ENCODE peak calls at places on chromosomes 1 and 21, in six cellular contexts. D is activated naive CD8-positive, alpha-beta T cell treated with anti-CD3 and anti-CD28 coated beads, Interleukin-2, amount 50 U/mL, for 24 hours; J is activated naive CD4-positive, alpha-beta T cell treated with anti-CD3 and anti-CD28 coated beads for 36 hours; L is progenitor cell of endocrine pancreas; M is mucosa of gallbladder; K is heart left ventricle. R is an unnamed sample.

GRCh38 chr1:4027492-4028138 is 127.5 kb upstream of the C1orf174 start:
- DNase-seq in K (no peak), J (peak; percentile 22), D (peak; percentile 34), M (no peak), L (no peak), R (no peak)

GRCh38 chr1:112722601-112723510 is 7.7 kb upstream of the PPM1J start:
- DNase-seq in M (no peak), K (no peak), D (no peak), J (peak; percentile 44), L (no peak), R (no peak)

GRCh38 chr1:193437785-193438184 is 251.4 kb upstream of the B3GALT2 start:
- DNase-seq in L (no peak), J (no peak), D (no peak), M (no peak), K (no peak), R (peak; percentile 52)

GRCh38 chr21:39667353-39667891 is 54.7 kb downstream of the B3GALT5 start:
- DNase-seq in K (no peak), L (no peak), D (no peak), M (no peak), J (no peak), R (no peak)

GRCh38 chr1:170694172-170694926 is 30.4 kb downstream of the PRRX1 start:
- DNase-seq in K (no peak), M (no peak), D (no peak), J (no peak), L (no peak), R (no peak)

GRCh38 chr1:35573198-35573775 is at the start of gene TFAP2E:
- DNase-seq in J (no peak), D (no peak), M (no peak), K (no peak), L (no peak), R (peak; percentile 92)

GRCh38 chr21:46515109-46515508 is 56.4 kb downstream of the DIP2A start:
- DNase-seq in J (peak; percentile 27), D (no peak), M (peak; percentile 46), L (no peak), K (peak; percentile 40), R (no peak)

GRCh38 chr21:43644609-43645008 is 14.7 kb downstream of the HSF2BP start:
- DNase-seq in K (no peak), L (no peak), D (no peak), J (no peak), M (no peak), R (no peak)

GRCh38 chr1:204652556-204652955 is 33.0 kb downstream of the LRRN2 start:
- DNase-seq in D (no peak), J (no peak), M (no peak), L (no peak), K (no peak), R (peak; percentile 15)

GRCh38 chr1:44417351-44418021 is 12.4 kb downstream of the RNF220 start:
- DNase-seq in M (no peak), J (peak; percentile 13), D (peak; percentile 7), K (peak; percentile 22), L (peak; percentile 43), R (no peak)

GRCh38 chr1:53637726-53638640 is 101.0 kb downstream of the GLIS1 start:
- DNase-seq in M (no peak), J (no peak), K (no peak), D (no peak), L (no peak), R (no peak)

GRCh38 chr1:26853156-26853555 is 9.8 kb upstream of the SFN start:
- DNase-seq in M (peak; percentile 85), L (peak; percentile 84), J (peak; percentile 88), D (peak; percentile 85), K (peak; percentile 81), R (peak; percentile 87)

GRCh38 chr1:151166506-151166956 is 587 bp downstream of the SCNM1 start:
- DNase-seq in D (no peak), L (no peak), K (no peak), J (peak; percentile 16), M (no peak), R (peak; percentile 30)

GRCh38 chr1:115478933-115479551 is 141.0 kb upstream of the NGF start:
- DNase-seq in D (no peak), L (no peak), J (no peak), K (no peak), M (peak; percentile 20), R (no peak)

GRCh38 chr21:34074283-34075098 is 1.1 kb downstream of the MRPS6 start:
- DNase-seq in M (no peak), D (no peak), K (no peak), J (peak; percentile 24), L (no peak), R (no peak)

GRCh38 chr1:207241164-207241934 is 80.1 kb upstream of the CD55 start:
- DNase-seq in K (no peak), J (no peak), M (no peak), L (no peak), D (no peak), R (peak; percentile 77)

GRCh38 chr1:207405814-207406213 is 48.3 kb upstream of the CR2 start:
- DNase-seq in L (no peak), J (no peak), D (no peak), K (no peak), M (no peak), R (no peak)

GRCh38 chr1:219506337-219506944 is 106.5 kb downstream of the ZC3H11B start:
- DNase-seq in K (no peak), D (no peak), M (no peak), J (no peak), L (no peak), R (no peak)

GRCh38 chr1:181676269-181676668 is 193.0 kb downstream of the CACNA1E start:
- DNase-seq in L (no peak), M (peak; percentile 25), J (peak; percentile 28), D (no peak), K (peak; percentile 9), R (peak; percentile 38)

GRCh38 chr1:36889846-36890245 is 144.5 kb downstream of the GRIK3 start:
- DNase-seq in D (no peak), M (peak; percentile 8), K (no peak), J (no peak), L (no peak), R (no peak)

GRCh38 chr1:121546830-121547680 is 362.3 kb downstream of the SRGAP2C start:
- DNase-seq in D (no peak), L (no peak), K (no peak), J (no peak), M (no peak), R (peak; percentile 3)

GRCh38 chr1:226674892-226675719 is 64.0 kb downstream of the ITPKB start:
- DNase-seq in K (peak; percentile 82), L (no peak), D (peak; percentile 75), M (peak; percentile 57), J (peak; percentile 81), R (no peak)

GRCh38 chr1:96804649-96805048 is 83.1 kb downstream of the PTBP2 start:
- DNase-seq in M (no peak), L (no peak), D (no peak), J (no peak), K (no peak), R (no peak)

GRCh38 chr1:25194054-25194453 is 38.2 kb downstream of the SYF2 start:
- DNase-seq in D (no peak), J (no peak), K (no peak), L (no peak), M (no peak), R (no peak)

GRCh38 chr1:160009088-160009487 is 22.7 kb downstream of the PIGM start:
- DNase-seq in M (no peak), K (no peak), J (no peak), D (no peak), L (no peak), R (no peak)

GRCh38 chr1:192225266-192225665 is 67.0 kb downstream of the RGS18 start:
- DNase-seq in J (no peak), D (no peak), K (no peak), M (no peak), L (no peak), R (no peak)

GRCh38 chr1:6497215-6497866 is 5.9 kb upstream of the PLEKHG5 start:
- DNase-seq in J (peak; percentile 56), M (peak; percentile 50), K (peak; percentile 67), L (no peak), D (peak; percentile 46), R (peak; percentile 70)

GRCh38 chr1:212514782-212515181 is 82.1 kb downstream of the NENF start:
- DNase-seq in L (peak; percentile 18), K (no peak), D (no peak), M (no peak), J (no peak), R (no peak)

GRCh38 chr1:42482635-42483153 is 19.6 kb downstream of the CCDC30 start:
- DNase-seq in D (no peak), K (no peak), M (no peak), J (no peak), L (no peak), R (no peak)

GRCh38 chr1:222865718-222866117 is 50.9 kb downstream of the DISP1 start:
- DNase-seq in J (no peak), D (no peak), L (no peak), K (no peak), M (no peak), R (no peak)

R was measured in T47D.